ENCODE peak calls at places on chromosomes 7 and 10, in nine cellular contexts. S, F, B, Q, V, E, O, Z and T are unnamed samples.

GRCh38 chr7:29304756-29305155 is 110.2 kb downstream of the CHN2 start:
- DNase-seq in S (no peak), B (no peak), V (no peak), Q (no peak), O (no peak), F (no peak), Z (no peak), E (no peak), T (no peak)

GRCh38 chr7:55021951-55022617 is 3.3 kb downstream of the EGFR start:
- DNase-seq in S (no peak), B (no peak), Q (no peak), V (no peak), O (peak; percentile 93), E (no peak), Z (no peak), F (no peak), T (no peak)

GRCh38 chr10:75403144-75404022 is 1.8 kb upstream of the ZNF503 start:
- DNase-seq in B (peak; percentile 87), V (peak; percentile 18), Q (peak; percentile 55), O (peak; percentile 75), Z (peak; percentile 76), E (peak; percentile 82), F (no peak), S (peak; percentile 71), T (peak; percentile 74)

GRCh38 chr7:124033807-124034753 is 1.2 kb upstream of the TMEM229A start:
- DNase-seq in F (no peak), O (no peak), Z (no peak), Q (no peak), B (no peak), V (no peak), E (no peak), S (no peak), T (no peak)

GRCh38 chr7:92751902-92752901 is 84.2 kb downstream of the CDK6 start:
- DNase-seq in B (no peak), O (peak; percentile 93), V (peak; percentile 93), S (no peak), Z (no peak), Q (no peak), F (no peak), E (no peak), T (peak; percentile 83)

GRCh38 chr10:69959911-69960310 is 92.7 kb upstream of the MACROH2A2 start:
- DNase-seq in E (no peak), O (no peak), Q (no peak), V (no peak), B (no peak), F (no peak), S (no peak), Z (peak; percentile 8), T (no peak)

GRCh38 chr10:132868995-132869394 is 73.4 kb downstream of the CFAP46 start:
- DNase-seq in B (no peak), F (no peak), Z (no peak), S (no peak), E (peak; percentile 29), O (no peak), Q (peak; percentile 24), V (no peak), T (no peak)

GRCh38 chr7:1922071-1922869 is 252.2 kb downstream of the ELFN1 start:
- DNase-seq in S (no peak), E (no peak), V (no peak), Z (no peak), F (no peak), B (no peak), Q (no peak), O (peak; percentile 86), T (peak; percentile 72)

GRCh38 chr10:4213441-4213840 is 428.4 kb upstream of the KLF6 start:
- DNase-seq in Q (no peak), O (peak; percentile 50), Z (no peak), B (no peak), S (no peak), E (no peak), F (no peak), V (no peak), T (no peak)

GRCh38 chr7:151572136-151572535 is 52.4 kb upstream of the RHEB start:
- DNase-seq in O (peak; percentile 50), V (no peak), E (no peak), Q (no peak), B (no peak), F (no peak), Z (no peak), S (no peak), T (peak; percentile 81)

GRCh38 chr7:81013036-81013435 is 94.2 kb upstream of the SEMA3C start:
- DNase-seq in S (no peak), B (no peak), O (peak; percentile 83), E (no peak), V (no peak), Q (no peak), F (no peak), Z (no peak), T (peak; percentile 54)

GRCh38 chr7:130490888-130491771 is 755 bp upstream of the MEST start:
- DNase-seq in Z (peak; percentile 86), V (no peak), B (peak; percentile 77), S (peak; percentile 55), O (peak; percentile 66), F (no peak), E (peak; percentile 81), Q (peak; percentile 55), T (peak; percentile 67)

GRCh38 chr10:12583891-12584595 is 234.7 kb downstream of the CAMK1D start:
- DNase-seq in E (no peak), Q (no peak), V (no peak), B (no peak), Z (no peak), F (no peak), S (no peak), O (no peak), T (no peak)

GRCh38 chr7:29987821-29988317 is 1.7 kb downstream of the SCRN1 start:
- DNase-seq in F (no peak), Z (no peak), S (peak; percentile 31), V (peak; percentile 92), B (peak; percentile 21), O (peak; percentile 89), Q (no peak), E (peak; percentile 64), T (peak; percentile 90)

GRCh38 chr7:29859491-29860180 is 53.3 kb downstream of the WIPF3 start:
- DNase-seq in Z (no peak), V (no peak), S (no peak), E (no peak), B (no peak), F (no peak), O (peak; percentile 30), Q (no peak), T (no peak)

GRCh38 chr7:45384499-45384898 is 189.7 kb upstream of the ADCY1 start:
- DNase-seq in E (no peak), V (no peak), O (peak; percentile 43), Q (no peak), B (no peak), Z (no peak), F (no peak), S (no peak), T (no peak)

GRCh38 chr10:72087969-72088878 is at the start of gene SPOCK2:
- DNase-seq in V (no peak), B (peak; percentile 65), F (no peak), Q (no peak), O (peak; percentile 39), S (peak; percentile 30), Z (peak; percentile 70), E (peak; percentile 76), T (peak; percentile 46)

GRCh38 chr7:129493555-129493954 is 8.8 kb upstream of the SMKR1 start:
- DNase-seq in E (no peak), F (no peak), O (peak; percentile 42), V (no peak), S (no peak), B (no peak), Z (no peak), Q (no peak), T (peak; percentile 41)

GRCh38 chr7:158830211-158830723 is 958 bp upstream of the ESYT2 start:
- DNase-seq in Z (no peak), F (no peak), O (no peak), S (no peak), V (no peak), B (no peak), E (no peak), Q (no peak), T (no peak)

GRCh38 chr7:130392456-130392860 is 12.2 kb downstream of the CPA1 start:
- DNase-seq in S (no peak), Z (no peak), V (no peak), F (peak; percentile 30), Q (no peak), E (no peak), O (peak; percentile 58), B (no peak), T (peak; percentile 29)

GRCh38 chr7:95297041-95297440 is 27.3 kb downstream of the PON1 start:
- DNase-seq in F (no peak), O (no peak), B (no peak), S (no peak), E (no peak), Q (no peak), V (no peak), Z (no peak), T (no peak)
- H3K9ac ChIP-seq in F (no peak overlapping the region), O (no peak overlapping the region), B (no peak overlapping the region), S (no peak overlapping the region), E (no peak overlapping the region), Q (no peak overlapping the region), V (no peak overlapping the region), Z (no peak overlapping the region), T (no peak overlapping the region)

GRCh38 chr10:93272884-93273675 is 199.4 kb downstream of the CYP26A1 start:
- DNase-seq in V (no peak), Q (peak; percentile 89), F (no peak), B (peak; percentile 67), Z (peak; percentile 71), E (peak; percentile 92), O (no peak), S (peak; percentile 6), T (no peak)
- H3K9ac ChIP-seq in V (no peak overlapping the region), Q (peak overlapping the region; percentile 49), F (no peak overlapping the region), B (no peak overlapping the region), Z (no peak overlapping the region), E (no peak overlapping the region), O (no peak overlapping the region), S (no peak overlapping the region), T (no peak overlapping the region)

GRCh38 chr7:50832744-50833143 is 50.0 kb upstream of the GRB10 start:
- DNase-seq in E (no peak), O (peak; percentile 48), B (no peak), Q (no peak), F (no peak), Z (no peak), S (no peak), V (no peak), T (no peak)
- H3K9ac ChIP-seq in E (no peak overlapping the region), O (no peak overlapping the region), B (no peak overlapping the region), Q (no peak overlapping the region), F (no peak overlapping the region), Z (no peak overlapping the region), S (no peak overlapping the region), V (no peak overlapping the region), T (no peak overlapping the region)

DNA sequence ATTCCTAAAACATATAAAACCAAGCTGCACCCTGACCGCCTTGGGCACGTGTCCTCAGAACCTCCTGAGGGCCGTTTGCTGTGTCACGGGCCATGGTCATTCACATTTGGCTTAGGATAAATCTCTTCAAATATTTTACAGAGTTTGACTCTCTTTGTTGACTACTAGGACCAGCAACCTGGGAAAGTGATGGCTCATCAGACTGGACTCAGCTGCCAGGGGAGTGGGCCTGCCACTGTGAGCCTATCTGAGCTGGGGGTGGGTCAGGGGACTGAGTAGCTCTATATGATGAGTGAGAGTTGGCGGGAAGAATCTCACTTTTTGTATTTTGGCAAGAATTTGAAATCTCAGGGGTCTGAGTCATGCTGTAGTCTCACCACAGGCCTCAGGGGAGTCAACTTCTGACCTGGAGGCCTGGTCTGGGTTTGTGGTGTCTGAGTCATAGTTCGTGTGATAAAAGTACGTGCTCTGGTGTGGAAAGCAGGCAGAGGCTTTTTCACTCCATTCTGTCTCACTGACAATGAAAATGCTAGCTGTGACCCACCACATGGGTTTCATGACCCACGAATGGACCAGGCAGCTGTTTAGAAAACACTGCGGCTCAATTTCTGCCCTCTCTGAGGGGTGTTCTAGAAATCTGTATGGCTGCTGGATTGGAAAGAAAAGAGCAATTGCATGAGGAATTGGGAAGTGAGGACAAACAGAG is 4.2 kb upstream of the UPP1 start:
- DNase-seq in F (peak; percentile 80), O (peak; percentile 99), V (peak; percentile 73), E (peak; percentile 70), S (no peak), Q (no peak), B (no peak), Z (no peak), T (peak; percentile 98)
- H3K9ac ChIP-seq in F (no peak overlapping the region), O (peak overlapping the region; percentile 61), V (peak overlapping the region; percentile 35), E (no peak overlapping the region), S (no peak overlapping the region), Q (no peak overlapping the region), B (no peak overlapping the region), Z (no peak overlapping the region), T (peak overlapping the region; percentile 63)